ENCODE peak calls at places on chromosomes 2 and 18, in ten cellular contexts. W is H54, Z is A549, V is heart left ventricle, R is HCT116, N is stomach, H is body of pancreas, S is gastrocnemius medialis, I is spleen, Q is GM12878. E is an unnamed sample.

GRCh38 chr2:181117176-181117925 is 136.9 kb downstream of the UBE2E3 start:
- DNase-seq in S (no peak), W (no peak), H (no peak), Z (no peak), N (no peak), R (no peak), V (no peak), I (no peak), Q (no peak), E (no peak)

GRCh38 chr2:47564129-47564528 is 161.2 kb downstream of the MSH2 start:
- DNase-seq in V (no peak), H (no peak), N (no peak), I (no peak), W (no peak), Q (no peak), R (no peak), S (no peak), Z (no peak), E (no peak)

GRCh38 chr18:79576686-79577351 is 102.8 kb upstream of the CTDP1 start:
- DNase-seq in I (peak), N (peak), S (no peak), H (peak), W (no peak), Q (no peak), R (no peak), V (peak), Z (no peak), E (peak)

GRCh38 chr2:102708847-102709559 is 52.8 kb upstream of the TMEM182 start:
- DNase-seq in W (peak), S (no peak), H (no peak), Z (peak), N (no peak), R (peak), Q (no peak), V (no peak), I (no peak), E (no peak)

GRCh38 chr2:197270601-197271000 is 40.0 kb downstream of the ANKRD44 start:
- DNase-seq in S (no peak), R (no peak), W (no peak), H (no peak), Z (no peak), V (no peak), Q (no peak), I (no peak), N (no peak), E (no peak)

GRCh38 chr2:117850015-117850414 is 35.5 kb downstream of the DDX18 start:
- DNase-seq in V (no peak), S (no peak), Q (no peak), I (no peak), Z (no peak), W (no peak), N (no peak), R (no peak), H (no peak), E (no peak)

GRCh38 chr2:149606251-149606811 is 18.8 kb upstream of the MMADHC start:
- DNase-seq in I (no peak), W (no peak), S (no peak), Q (no peak), H (no peak), Z (no peak), V (no peak), N (no peak), R (no peak), E (no peak)

GRCh38 chr2:55511508-55512124 is 7.9 kb upstream of the CFAP36 start:
- DNase-seq in Q (no peak), V (no peak), I (no peak), R (peak), Z (peak), N (no peak), H (no peak), W (peak), S (no peak), E (no peak)

GRCh38 chr2:237196866-237197618 is 111.4 kb downstream of the COPS8 start:
- DNase-seq in N (no peak), H (no peak), W (peak), I (no peak), S (no peak), R (no peak), Q (no peak), V (no peak), Z (peak), E (peak)

GRCh38 chr2:175414872-175415487 is 233.5 kb upstream of the ATP5MC3 start:
- DNase-seq in I (no peak), S (peak), Q (no peak), R (peak), H (peak), Z (peak), W (peak), N (peak), V (peak), E (peak)

GRCh38 chr2:160324161-160324768 is 124.2 kb upstream of the ITGB6 start:
- DNase-seq in Q (no peak), S (no peak), I (peak), W (no peak), Z (peak), H (peak), R (peak), N (peak), V (peak), E (no peak)

GRCh38 chr2:69208023-69208595 is 178.9 kb downstream of the GFPT1 start:
- DNase-seq in R (no peak), Z (peak), W (no peak), S (no peak), N (no peak), Q (no peak), I (no peak), H (no peak), V (no peak), E (no peak)

GRCh38 chr18:10490401-10491289 is 35.2 kb upstream of the NAPG start:
- DNase-seq in S (no peak), W (no peak), Q (peak), I (peak), H (peak), Z (peak), R (peak), V (peak), N (no peak), E (no peak)

GRCh38 chr18:65415167-65415566 is 335.6 kb upstream of the CDH7 start:
- DNase-seq in R (no peak), H (no peak), W (no peak), S (no peak), V (no peak), Q (no peak), I (no peak), N (no peak), Z (no peak), E (no peak)

GRCh38 chr2:20185176-20186022 is 39.5 kb downstream of the SDC1 start:
- DNase-seq in Z (peak), S (no peak), H (no peak), V (no peak), N (no peak), I (no peak), Q (no peak), R (no peak), W (peak), E (no peak)

GRCh38 chr2:100596465-100596864 is 33.7 kb downstream of the PDCL3 start:
- DNase-seq in Q (no peak), V (no peak), S (no peak), N (no peak), Z (no peak), W (no peak), R (no peak), I (no peak), H (no peak), E (no peak)

GRCh38 chr18:74457743-74458465 is 796 bp upstream of the DIPK1C start:
- DNase-seq in W (no peak), Z (no peak), I (no peak), S (no peak), N (no peak), V (peak), R (no peak), Q (no peak), H (no peak), E (no peak)

GRCh38 chr2:127416486-127417001 is 1.7 kb upstream of the PROC start:
- DNase-seq in I (no peak), W (no peak), V (no peak), Z (no peak), R (no peak), N (no peak), Q (no peak), S (no peak), H (no peak), E (no peak)

GRCh38 chr2:99867690-99868089 is 274.7 kb downstream of the AFF3 start:
- DNase-seq in H (no peak), V (no peak), R (no peak), W (no peak), Q (no peak), Z (peak), I (peak), N (no peak), S (no peak), E (no peak)

GRCh38 chr2:38261569-38262513 is 115.2 kb downstream of the ATL2 start:
- DNase-seq in W (no peak), N (no peak), H (no peak), Q (peak), I (no peak), R (no peak), Z (no peak), V (no peak), S (no peak), E (no peak)

GRCh38 chr2:60555066-60555793 is 1.8 kb upstream of the BCL11A start:
- DNase-seq in V (peak), Z (peak), W (peak), S (no peak), Q (no peak), N (peak), R (peak), I (peak), H (peak), E (peak)

GRCh38 chr2:42914314-42914713 is 121.9 kb upstream of the HAAO start:
- DNase-seq in R (no peak), H (no peak), N (no peak), I (no peak), S (no peak), Z (no peak), W (no peak), Q (no peak), V (no peak), E (no peak)

GRCh38 chr2:179861027-179861776 is at the start of gene ZNF385B:
- DNase-seq in N (no peak), V (peak), H (peak), R (no peak), W (peak), Z (no peak), S (no peak), I (no peak), Q (no peak), E (no peak)

GRCh38 chr2:28321426-28321825 is 71.2 kb upstream of the FOSL2 start:
- DNase-seq in H (no peak), R (no peak), V (no peak), S (no peak), Z (no peak), Q (no peak), W (no peak), N (no peak), I (no peak), E (no peak)

GRCh38 chr2:195899226-195899625 is 169.4 kb downstream of the DNAH7 start:
- DNase-seq in R (no peak), H (no peak), W (no peak), V (no peak), Q (no peak), N (no peak), I (no peak), S (no peak), Z (no peak), E (no peak)

GRCh38 chr2:99621106-99621505 is 131.3 kb upstream of the REV1 start:
- DNase-seq in W (no peak), S (no peak), V (no peak), N (no peak), Q (no peak), Z (no peak), H (no peak), R (no peak), I (no peak), E (peak)

GRCh38 chr2:71455011-71455740 is 1.8 kb downstream of the DYSF start:
- DNase-seq in Q (no peak), R (no peak), Z (no peak), V (no peak), S (peak), N (no peak), H (no peak), W (no peak), I (peak), E (peak)

GRCh38 chr2:36035137-36035536 is 320.4 kb upstream of the CRIM1 start:
- DNase-seq in Z (no peak), V (no peak), Q (no peak), R (no peak), I (no peak), H (no peak), W (no peak), S (no peak), N (no peak), E (no peak)

GRCh38 chr2:6800553-6800952 is 65.2 kb downstream of the CMPK2 start:
- DNase-seq in W (no peak), N (no peak), R (no peak), H (no peak), I (no peak), Z (no peak), V (no peak), Q (no peak), S (no peak), E (no peak)

GRCh38 chr2:46538393-46538792 is 59.0 kb downstream of the TMEM247 start:
- DNase-seq in I (no peak), Z (no peak), R (no peak), S (no peak), H (no peak), V (no peak), W (no peak), Q (no peak), N (no peak), E (no peak)

GRCh38 chr2:72081450-72081849 is 66.2 kb downstream of the CYP26B1 start:
- DNase-seq in N (no peak), Q (no peak), H (no peak), Z (no peak), S (no peak), W (no peak), I (peak), R (no peak), V (no peak), E (peak)

GRCh38 chr2:230423851-230424458 is 8.0 kb downstream of the SP100 start:
- DNase-seq in W (no peak), N (peak), V (no peak), I (no peak), Q (no peak), R (no peak), H (peak), Z (no peak), S (no peak), E (no peak)

GRCh38 chr2:162465430-162465829 is 121.5 kb downstream of the GCA start:
- DNase-seq in Q (no peak), Z (no peak), N (no peak), H (no peak), I (no peak), V (no peak), S (no peak), R (no peak), W (no peak), E (no peak)

GRCh38 chr2:163681765-163682164 is 54.0 kb downstream of the FIGN start:
- DNase-seq in Q (no peak), Z (no peak), S (peak), R (no peak), N (no peak), I (no peak), V (no peak), W (no peak), H (no peak), E (peak)

GRCh38 chr2:112938904-112939303 is 27.9 kb downstream of the IL37 start:
- DNase-seq in H (no peak), V (no peak), Z (no peak), I (no peak), S (no peak), N (peak), R (peak), Q (no peak), W (peak), E (no peak)

GRCh38 chr2:207819839-207820784 is 50.4 kb upstream of the FZD5 start:
- DNase-seq in V (no peak), Q (no peak), W (no peak), S (no peak), I (no peak), R (no peak), Z (peak), H (peak), N (peak), E (no peak)

DNA sequence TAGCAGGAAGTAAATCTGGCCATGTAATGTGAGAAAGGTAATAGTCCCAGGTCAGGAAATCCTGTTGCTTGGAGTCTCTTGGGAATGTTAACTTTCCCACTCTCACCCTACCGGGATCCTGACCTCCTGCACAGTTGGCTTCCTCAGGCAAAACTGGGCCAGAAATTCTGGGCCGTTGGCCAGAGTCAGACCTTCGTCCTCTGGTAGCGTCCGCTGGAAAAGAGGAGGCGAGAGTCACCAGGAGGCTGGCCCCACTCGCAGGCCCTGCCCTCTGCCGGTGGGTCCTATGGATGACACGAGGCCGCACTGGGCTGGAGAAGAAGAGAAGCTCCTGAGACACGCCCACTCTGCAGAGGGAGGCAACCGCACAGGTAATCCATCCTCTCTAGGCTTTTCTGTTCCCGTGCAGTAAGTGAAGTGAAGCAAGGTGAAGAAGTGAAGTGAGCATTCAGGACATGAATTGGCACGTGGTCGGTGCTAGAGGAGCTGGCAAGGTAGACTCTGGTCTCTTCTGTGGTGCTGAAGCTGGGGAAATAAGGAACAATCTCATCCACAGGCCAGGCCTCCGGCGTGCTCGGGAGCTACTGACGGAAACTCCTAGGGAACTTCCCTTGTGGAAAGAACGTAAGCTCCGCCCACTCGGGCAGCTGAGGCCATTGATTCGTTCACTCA is 182.7 kb upstream of the GLI2 start:
- DNase-seq in Z (peak), I (peak), N (peak), H (peak), W (peak), R (peak), V (peak), Q (no peak), S (peak), E (peak)
- TF ChIP-seq POLR2A in Z (no peak), I (no peak), N (no peak), H (no peak), W (no peak), R (no peak), V (no peak), Q (no peak), S (peak), E (no peak)

DNA sequence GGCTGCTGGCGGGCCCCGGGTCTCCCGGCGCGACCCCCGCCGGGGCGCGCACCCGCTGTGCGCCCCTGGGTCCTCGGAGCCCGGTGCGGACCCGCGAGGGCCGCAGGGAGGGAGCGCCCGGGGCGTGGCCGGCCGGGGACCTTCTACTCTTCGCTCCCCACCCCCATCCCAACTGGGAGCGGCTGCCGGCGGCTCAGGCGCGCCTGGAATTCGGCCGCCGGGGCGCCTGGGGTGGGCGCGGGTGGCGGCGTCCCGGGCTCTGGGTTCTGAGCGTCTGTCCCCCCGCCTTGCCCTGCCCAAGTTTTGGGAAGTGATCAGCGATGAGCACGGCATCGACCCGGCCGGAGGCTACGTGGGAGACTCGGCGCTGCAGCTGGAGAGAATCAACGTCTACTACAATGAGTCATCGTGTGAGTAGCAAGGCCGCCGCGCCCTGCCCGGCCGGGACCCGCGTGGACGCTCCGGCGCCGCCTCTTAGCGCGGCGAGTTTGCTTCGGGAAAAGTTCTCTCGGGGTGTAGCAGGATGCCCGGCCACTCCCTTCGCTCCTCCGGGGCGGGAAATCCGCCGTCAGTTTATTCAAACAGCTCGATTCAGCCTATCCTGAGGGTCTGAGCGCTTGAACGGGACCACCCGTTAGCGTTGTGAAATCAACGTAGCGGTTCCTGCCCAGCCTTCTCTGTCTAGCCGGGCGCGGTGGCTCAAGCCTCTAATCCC is 502 bp downstream of the TUBB6 start:
- DNase-seq in S (peak), I (peak), W (peak), R (no peak), V (peak), H (peak), Q (no peak), N (peak), Z (peak), E (peak)
- TF ChIP-seq POLR2A in S (peak), I (peak), W (peak), R (no peak), V (peak), H (peak), Q (no peak), N (no peak), Z (no peak), E (no peak)

GRCh38 chr2:219306047-219306446 is 3.2 kb downstream of the PTPRN start:
- DNase-seq in R (no peak), I (no peak), N (no peak), H (no peak), W (no peak), Z (no peak), Q (no peak), S (no peak), V (no peak), E (no peak)

GRCh38 chr2:219309278-219309677 is at the start of gene PTPRN:
- DNase-seq in V (no peak), Z (no peak), I (no peak), H (no peak), R (no peak), W (no peak), N (no peak), S (no peak), Q (no peak), E (no peak)

GRCh38 chr2:219304223-219304622 is 5.0 kb downstream of the PTPRN start:
- DNase-seq in R (no peak), Q (no peak), N (no peak), V (no peak), S (no peak), Z (no peak), H (no peak), I (no peak), W (no peak), E (no peak)

GRCh38 chr2:219302412-219302968 is 6.7 kb downstream of the PTPRN start:
- DNase-seq in N (no peak), Z (no peak), S (no peak), W (no peak), Q (no peak), H (no peak), I (peak), R (no peak), V (no peak), E (no peak)

DNA sequence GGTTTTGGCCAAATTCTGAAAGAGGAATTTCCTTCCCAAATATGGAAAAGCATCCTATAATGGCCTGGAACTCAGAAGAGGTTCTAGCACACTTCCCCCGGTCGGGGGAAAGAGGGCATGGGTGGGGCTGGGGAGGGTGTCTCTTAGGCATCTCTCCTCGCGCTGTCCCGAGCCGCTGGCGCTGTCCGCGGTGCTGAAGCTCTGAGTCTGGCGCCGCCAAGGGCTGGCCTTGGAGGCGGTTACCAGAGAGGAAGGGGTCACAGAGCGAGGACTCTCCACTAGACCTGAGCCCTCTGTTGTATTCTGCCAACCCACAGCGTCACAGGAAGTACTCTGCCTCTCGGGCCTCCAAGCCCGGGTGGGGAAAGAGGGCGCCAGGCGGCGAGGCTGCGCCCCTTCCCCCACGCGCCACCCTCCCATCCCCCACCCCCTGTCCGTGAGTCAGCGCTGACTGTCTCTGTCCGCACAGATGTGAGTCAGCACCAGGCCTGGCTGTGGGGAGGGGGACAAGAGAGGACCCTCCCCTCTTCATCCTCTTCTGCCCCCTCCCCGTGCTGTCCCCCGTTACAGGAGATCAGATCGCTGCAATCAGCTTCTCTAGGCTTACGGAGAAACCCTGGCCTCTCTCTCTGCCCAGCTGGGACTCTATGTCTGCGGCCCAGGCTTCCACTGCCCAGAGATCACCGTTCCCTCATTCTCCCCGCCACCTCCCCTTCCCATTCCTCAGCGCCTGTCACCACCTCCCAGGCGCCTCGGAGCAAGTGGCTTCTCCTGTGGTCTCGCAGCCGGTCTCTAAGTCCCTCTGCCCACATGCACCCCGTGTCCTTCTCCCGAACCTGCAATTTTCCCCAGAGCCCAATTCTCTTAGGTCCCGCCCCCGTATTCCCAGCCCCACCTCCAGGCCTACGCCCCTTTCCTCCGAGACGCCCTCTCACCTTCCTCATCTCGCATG is 783 bp downstream of the PTPRN start:
- DNase-seq in Z (peak), V (peak), S (no peak), I (peak), H (peak), W (peak), N (peak), Q (no peak), R (peak), E (no peak)
- TF ChIP-seq POLR2A in Z (no peak), V (no peak), S (no peak), I (no peak), H (no peak), W (no peak), N (no peak), Q (no peak), R (no peak), E (no peak)

GRCh38 chr18:55328301-55328700 is 259.7 kb downstream of the TCF4 start:
- DNase-seq in Q (no peak), W (no peak), S (no peak), H (no peak), Z (no peak), R (no peak), I (no peak), N (no peak), V (no peak), E (no peak)
- TF ChIP-seq POLR2A in Q (no peak), W (no peak), S (no peak), H (no peak), Z (no peak), R (no peak), I (no peak), N (no peak), V (no peak), E (no peak)